ENCODE peak calls at places on chromosomes 6 and 20, in nine cellular contexts. B is fibroblast of lung; J is uterus; H is AG04450; A is astrocyte; G is Panc1; R is CD8-positive, alpha-beta T cell; U is hepatocyte; W is ovary. C is an unnamed sample.

GRCh38 chr20:46990017-46990810 is 95.6 kb downstream of the EYA2 start:
- DNase-seq in B (no peak), J (no peak), H (no peak), A (no peak), G (no peak), R (no peak), U (no peak), W (no peak), C (no peak)

GRCh38 chr6:64217721-64218603 is 582.4 kb downstream of the PHF3 start:
- DNase-seq in B (peak), J (no peak), H (peak), A (no peak), G (no peak), R (no peak), U (no peak), W (no peak), C (no peak)

GRCh38 chr20:23640018-23640872 is 2.5 kb upstream of the CST3 start:
- DNase-seq in B (no peak), J (no peak), H (no peak), A (no peak), G (no peak), R (no peak), U (no peak), W (no peak), C (no peak)

GRCh38 chr6:168192195-168192900 is 113.3 kb upstream of the FRMD1 start:
- DNase-seq in B (no peak), J (peak), H (no peak), A (no peak), G (no peak), R (no peak), U (no peak), W (no peak), C (no peak)

GRCh38 chr20:51494241-51495110 is 48.0 kb downstream of the NFATC2 start:
- DNase-seq in B (no peak), J (no peak), H (no peak), A (no peak), G (no peak), R (no peak), U (no peak), W (peak), C (no peak)

GRCh38 chr6:44733868-44734267 is 346.4 kb downstream of the CDC5L start:
- DNase-seq in B (no peak), J (peak), H (no peak), A (no peak), G (no peak), R (no peak), U (no peak), W (no peak), C (no peak)

GRCh38 chr6:167665698-167666380 is 160.9 kb upstream of the AFDN start:
- DNase-seq in B (no peak), J (no peak), H (no peak), A (no peak), G (no peak), R (no peak), U (no peak), W (no peak), C (no peak)

GRCh38 chr20:19382371-19382770 is 169.9 kb downstream of the SLC24A3 start:
- DNase-seq in B (no peak), J (no peak), H (no peak), A (no peak), G (no peak), R (no peak), U (no peak), W (no peak), C (no peak)

GRCh38 chr6:17130786-17131185 is 28.9 kb downstream of the STMND1 start:
- DNase-seq in B (peak), J (no peak), H (no peak), A (peak), G (no peak), R (no peak), U (no peak), W (no peak), C (no peak)

GRCh38 chr6:136306466-136306865 is 16.8 kb upstream of the BCLAF1 start:
- DNase-seq in B (no peak), J (no peak), H (no peak), A (no peak), G (no peak), R (no peak), U (no peak), W (no peak), C (no peak)

GRCh38 chr6:111551521-111552231 is 54.0 kb downstream of the TRAF3IP2 start:
- DNase-seq in B (peak), J (no peak), H (no peak), A (peak), G (no peak), R (no peak), U (peak), W (no peak), C (no peak)

GRCh38 chr6:156879235-156879995 is 102.2 kb downstream of the ARID1B start:
- DNase-seq in B (no peak), J (no peak), H (peak), A (no peak), G (no peak), R (no peak), U (no peak), W (no peak), C (no peak)

GRCh38 chr6:42460892-42461291 is 9.2 kb upstream of the TRERF1 start:
- DNase-seq in B (peak), J (no peak), H (no peak), A (peak), G (no peak), R (no peak), U (no peak), W (no peak), C (no peak)

GRCh38 chr6:15504581-15505350 is 158.1 kb downstream of the DTNBP1 start:
- DNase-seq in B (peak), J (peak), H (peak), A (peak), G (no peak), R (no peak), U (peak), W (peak), C (peak)

GRCh38 chr6:8336406-8336805 is 98.9 kb downstream of the SLC35B3 start:
- DNase-seq in B (no peak), J (no peak), H (no peak), A (no peak), G (no peak), R (no peak), U (no peak), W (no peak), C (no peak)

GRCh38 chr6:25366785-25367657 is 87.8 kb downstream of the CARMIL1 start:
- DNase-seq in B (peak), J (no peak), H (no peak), A (no peak), G (no peak), R (no peak), U (no peak), W (no peak), C (no peak)

GRCh38 chr6:116287668-116288282 is 8.0 kb upstream of the TSPYL1 start:
- DNase-seq in B (peak), J (no peak), H (no peak), A (peak), G (peak), R (no peak), U (peak), W (no peak), C (no peak)

GRCh38 chr6:150142304-150142656 is 564 bp upstream of the PPP1R14C start:
- DNase-seq in B (peak), J (no peak), H (no peak), A (peak), G (no peak), R (no peak), U (no peak), W (no peak), C (no peak)

GRCh38 chr20:401682-402495 is 6.2 kb upstream of the RBCK1 start:
- DNase-seq in B (peak), J (no peak), H (peak), A (peak), G (peak), R (no peak), U (peak), W (no peak), C (no peak)

GRCh38 chr6:31615748-31616147 is 714 bp downstream of the AIF1 start:
- DNase-seq in B (no peak), J (no peak), H (no peak), A (no peak), G (no peak), R (peak), U (peak), W (no peak), C (no peak)

GRCh38 chr6:34341481-34341971 is 50.9 kb downstream of the NUDT3 start:
- DNase-seq in B (peak), J (peak), H (no peak), A (peak), G (no peak), R (no peak), U (no peak), W (no peak), C (no peak)

GRCh38 chr6:79946773-79947190 is 571 bp downstream of the ELOVL4 start:
- DNase-seq in B (peak), J (peak), H (no peak), A (peak), G (no peak), R (no peak), U (peak), W (no peak), C (peak)

GRCh38 chr6:44529506-44529905 is 142.0 kb downstream of the CDC5L start:
- DNase-seq in B (no peak), J (no peak), H (no peak), A (no peak), G (no peak), R (no peak), U (no peak), W (no peak), C (no peak)

GRCh38 chr20:19071442-19071717 is 141.1 kb upstream of the SLC24A3 start:
- DNase-seq in B (no peak), J (no peak), H (no peak), A (no peak), G (no peak), R (no peak), U (no peak), W (no peak), C (no peak)

GRCh38 chr6:67735623-67736022 is 899.5 kb upstream of the ADGRB3 start:
- DNase-seq in B (no peak), J (no peak), H (no peak), A (no peak), G (no peak), R (no peak), U (no peak), W (no peak), C (no peak)

GRCh38 chr20:57868310-57868709 is 158.5 kb upstream of the PMEPA1 start:
- DNase-seq in B (no peak), J (no peak), H (no peak), A (no peak), G (no peak), R (no peak), U (no peak), W (no peak), C (no peak)

GRCh38 chr6:15062311-15063252 is 183.3 kb upstream of the JARID2 start:
- DNase-seq in B (peak), J (no peak), H (peak), A (peak), G (no peak), R (no peak), U (peak), W (no peak), C (no peak)

GRCh38 chr20:37936451-37936850 is 33.5 kb downstream of the VSTM2L start:
- DNase-seq in B (no peak), J (no peak), H (no peak), A (no peak), G (no peak), R (no peak), U (no peak), W (no peak), C (no peak)

GRCh38 chr6:106808758-106809157 is 165.8 kb downstream of the CD24 start:
- DNase-seq in B (no peak), J (no peak), H (no peak), A (no peak), G (no peak), R (no peak), U (no peak), W (no peak), C (no peak)

GRCh38 chr20:41055679-41056078 is 27.1 kb downstream of the TOP1 start:
- DNase-seq in B (no peak), J (no peak), H (no peak), A (no peak), G (no peak), R (no peak), U (no peak), W (no peak), C (no peak)

DNA sequence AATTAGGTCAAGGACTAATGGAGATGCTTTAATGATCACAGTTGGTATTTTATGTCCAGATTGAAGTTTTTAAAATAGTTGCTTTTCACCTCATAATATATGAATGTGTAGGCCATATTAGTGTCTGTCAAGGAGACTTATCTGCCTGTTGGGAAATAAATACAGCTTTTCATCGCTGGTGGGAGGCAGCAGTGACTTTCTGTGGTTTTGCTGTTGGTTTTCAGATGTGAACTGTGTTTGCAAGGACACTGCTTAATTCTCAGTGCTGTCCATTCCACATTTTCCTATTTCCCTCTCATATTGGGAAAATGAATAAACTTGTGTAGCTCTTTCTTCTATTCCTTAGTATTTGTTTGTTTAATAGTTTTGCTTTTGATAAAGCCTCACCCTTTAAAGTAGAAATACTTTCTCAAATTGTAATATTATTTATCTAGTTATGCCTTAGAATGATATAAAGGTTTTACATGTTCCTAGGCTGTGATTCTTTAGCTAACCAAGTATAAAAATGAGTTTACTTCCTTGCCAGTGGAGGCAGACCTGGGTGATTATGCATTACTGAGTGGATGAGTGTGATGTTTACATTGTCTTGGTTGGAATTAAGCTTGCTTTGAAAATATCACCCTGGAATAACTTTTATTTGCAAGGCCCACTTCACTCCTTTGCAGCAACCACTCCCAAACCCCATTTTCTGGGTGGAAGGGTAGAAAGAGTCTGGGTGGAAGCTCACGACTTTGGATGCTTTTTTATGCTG is 3.3 kb downstream of the PLCB4 start:
- DNase-seq in B (peak), J (no peak), H (no peak), A (no peak), G (no peak), R (no peak), U (no peak), W (no peak), C (no peak)
- H3K4me3 ChIP-seq in B (no peak), J (no peak), H (no peak), A (no peak), G (no peak), R (no peak), U (no peak), W (no peak), C (no peak)

DNA sequence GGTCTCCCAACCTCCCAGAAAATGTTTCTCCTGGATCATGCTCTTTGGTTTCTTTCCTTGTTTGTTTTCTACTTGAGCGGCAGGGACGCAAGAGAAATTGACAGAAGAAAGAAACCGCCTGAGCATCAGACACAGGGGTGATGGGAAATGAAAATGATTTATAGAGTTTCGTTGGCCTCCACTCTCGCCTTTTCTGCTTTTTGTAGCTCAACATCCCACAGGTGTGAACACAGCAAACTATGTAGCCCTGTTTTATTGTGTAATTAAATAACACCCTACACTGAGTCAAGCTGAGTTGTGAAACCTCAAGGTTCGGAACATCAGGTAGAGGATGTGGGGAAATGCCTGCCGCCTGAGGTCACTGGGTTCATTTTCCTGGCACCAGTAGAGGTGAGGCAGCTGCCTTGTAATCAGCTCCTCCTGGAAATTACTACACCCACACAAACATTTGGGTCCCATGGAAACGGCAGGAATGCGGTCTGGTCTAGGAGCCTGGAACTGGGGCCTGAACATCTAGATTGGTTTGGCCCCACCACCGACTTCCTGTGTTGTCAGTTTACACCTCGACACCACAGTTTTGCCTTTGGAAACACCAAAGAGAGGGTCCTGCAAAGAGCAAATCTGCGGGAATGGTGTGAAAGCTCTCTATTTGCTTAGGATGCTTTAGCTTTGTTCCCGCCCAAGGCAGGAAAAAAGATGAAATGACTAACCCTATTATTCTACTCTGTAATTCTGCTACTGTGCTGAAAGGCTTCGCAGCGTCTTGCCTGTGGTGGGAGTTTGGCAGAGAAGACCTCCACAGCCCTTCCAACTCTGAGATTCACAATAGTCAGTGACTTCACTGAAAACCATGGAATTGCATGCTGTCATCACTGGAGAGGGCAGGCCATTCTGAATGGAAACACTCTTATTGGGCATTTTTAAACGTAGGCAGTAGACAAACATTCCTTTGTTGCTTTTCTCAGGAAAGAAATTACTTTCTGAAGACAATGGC is 53.0 kb downstream of the ADAT2 start:
- DNase-seq in B (peak), J (peak), H (peak), A (peak), G (no peak), R (peak), U (peak), W (peak), C (peak)
- H3K27ac ChIP-seq in B (no peak), J (no peak), H (no peak), A (peak), G (no peak), R (no peak), U (peak), W (no peak), C (peak)

GRCh38 chr20:53901697-53902096 is 168.7 kb downstream of the BCAS1 start:
- DNase-seq in B (no peak), J (no peak), H (no peak), A (no peak), G (no peak), R (no peak), U (no peak), W (no peak), C (no peak)

GRCh38 chr20:53903652-53903987 is 166.8 kb downstream of the BCAS1 start:
- DNase-seq in B (no peak), J (no peak), H (no peak), A (no peak), G (no peak), R (no peak), U (no peak), W (no peak), C (no peak)

GRCh38 chr20:53902968-53903651 is 167.3 kb downstream of the BCAS1 start:
- DNase-seq in B (no peak), J (no peak), H (no peak), A (no peak), G (no peak), R (no peak), U (no peak), W (no peak), C (no peak)

GRCh38 chr20:53905019-53905847 is 165.2 kb downstream of the BCAS1 start:
- DNase-seq in B (no peak), J (no peak), H (no peak), A (no peak), G (no peak), R (no peak), U (no peak), W (no peak), C (no peak)

DNA sequence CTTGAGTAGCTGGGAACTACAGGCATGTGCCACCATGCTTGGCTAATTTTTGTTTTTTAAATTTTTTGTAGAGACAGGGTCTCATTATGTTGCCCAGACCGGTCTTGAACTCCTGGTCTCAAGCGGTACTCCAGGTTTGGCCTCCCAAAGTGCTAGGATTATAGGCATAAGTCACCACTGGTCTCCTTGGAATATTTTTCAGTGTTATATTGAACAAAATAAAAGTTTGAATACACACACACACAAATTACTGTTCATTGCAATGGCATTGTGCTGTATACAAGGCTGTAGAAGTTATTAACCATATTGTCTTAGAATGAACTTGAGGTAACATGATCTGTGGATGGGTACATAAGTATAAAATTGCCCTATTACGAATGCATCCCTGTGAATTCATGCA is 166.1 kb downstream of the BCAS1 start:
- DNase-seq in B (no peak), J (no peak), H (no peak), A (no peak), G (no peak), R (no peak), U (no peak), W (no peak), C (no peak)
- H3K4me3 ChIP-seq in B (no peak), J (no peak), H (no peak), A (no peak), G (no peak), R (no peak), U (no peak), W (no peak), C (no peak)

DNA sequence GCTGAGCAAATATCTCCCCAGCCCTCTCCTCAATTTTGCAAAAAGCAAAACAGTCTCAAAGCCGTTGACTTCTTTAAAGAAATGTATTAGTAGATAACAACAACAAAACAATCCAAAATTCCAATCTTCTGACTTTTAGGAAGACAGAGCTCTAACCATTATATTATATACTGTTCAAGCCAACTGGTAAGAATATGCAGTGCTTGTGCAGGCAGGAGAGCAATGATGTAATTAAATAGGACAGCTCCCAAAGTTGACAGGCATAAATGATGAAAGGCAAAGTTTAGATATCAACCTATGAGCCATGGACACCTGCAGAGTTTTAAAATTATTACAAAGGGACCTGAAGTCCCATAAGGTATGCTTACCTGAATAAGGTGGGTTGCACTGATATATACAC is 16.6 kb upstream of the CEP85L start:
- DNase-seq in B (peak), J (no peak), H (no peak), A (peak), G (no peak), R (no peak), U (no peak), W (no peak), C (no peak)
- H3K27ac ChIP-seq in B (no peak), J (no peak), H (no peak), A (no peak), G (no peak), R (no peak), U (peak), W (no peak), C (no peak)

GRCh38 chr6:137873273-137873762 is 6.3 kb downstream of the TNFAIP3 start:
- DNase-seq in B (peak), J (peak), H (peak), A (peak), G (no peak), R (no peak), U (peak), W (no peak), C (no peak)
- H3K4me3 ChIP-seq in B (peak), J (peak), H (no peak), A (no peak), G (no peak), R (no peak), U (no peak), W (peak), C (no peak)

DNA sequence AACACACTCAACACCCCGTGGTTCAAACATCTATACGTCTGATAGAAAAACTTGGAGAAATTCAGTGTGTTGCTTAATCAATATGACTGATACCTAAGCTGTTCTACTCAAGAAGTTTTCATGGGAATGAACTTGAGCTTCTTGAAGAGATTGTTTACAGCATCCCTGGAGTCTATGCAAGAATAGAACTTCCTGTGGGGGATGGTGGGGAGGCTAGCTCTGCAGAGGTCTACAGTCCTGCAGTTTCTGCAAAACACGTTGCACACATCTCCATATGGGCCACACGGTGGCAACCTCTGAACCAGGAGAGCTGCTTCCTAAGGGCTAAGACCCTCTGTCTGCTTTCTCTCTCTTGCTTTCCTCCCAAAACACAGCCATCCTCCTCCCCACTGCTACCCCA is 32.7 kb upstream of the FANCE start:
- DNase-seq in B (peak), J (no peak), H (peak), A (peak), G (no peak), R (no peak), U (peak), W (no peak), C (no peak)
- H3K27ac ChIP-seq in B (peak), J (no peak), H (peak), A (no peak), G (no peak), R (no peak), U (no peak), W (no peak), C (no peak)